ENCODE peak calls at places on chromosomes 3 and 15, in six cellular contexts. Z is OCI-LY7; P is effector memory CD8-positive, alpha-beta T cell; M is left cardiac atrium; X is GM10248; A is A549. H is an unnamed sample.

GRCh38 chr15:26051771-26052685 is 188.9 kb upstream of the ATP10A start:
- DNase-seq in Z (no peak), P (no peak), M (peak; percentile 32), X (no peak), A (no peak), H (peak; percentile 61)

GRCh38 chr3:44511238-44511567 is 33.7 kb upstream of the ZNF445 start:
- DNase-seq in Z (no peak), P (no peak), M (no peak), X (no peak), A (no peak), H (no peak)

GRCh38 chr3:139319428-139320402 is 24.1 kb upstream of the MRPS22 start:
- DNase-seq in Z (peak; percentile 7), P (no peak), M (no peak), X (no peak), A (peak; percentile 24), H (no peak)

GRCh38 chr15:90388462-90389182 is 580 bp downstream of the IQGAP1 start:
- DNase-seq in Z (peak; percentile 76), P (peak; percentile 42), M (peak; percentile 81), X (peak; percentile 55), A (peak; percentile 66), H (peak; percentile 70)

GRCh38 chr3:14947105-14947885 is at the start of gene NR2C2:
- DNase-seq in Z (peak; percentile 89), P (peak; percentile 85), M (peak; percentile 89), X (peak; percentile 90), A (peak; percentile 85), H (peak; percentile 84)

GRCh38 chr15:99181544-99181943 is 67.8 kb downstream of the TTC23 start:
- DNase-seq in Z (no peak), P (no peak), M (peak; percentile 31), X (no peak), A (no peak), H (peak; percentile 45)

GRCh38 chr3:170585008-170585936 is 603 bp downstream of the SLC7A14 start:
- DNase-seq in Z (no peak), P (no peak), M (no peak), X (peak; percentile 14), A (no peak), H (no peak)

GRCh38 chr3:48157950-48158376 is 30.3 kb downstream of the CDC25A start:
- DNase-seq in Z (peak; percentile 46), P (peak; percentile 36), M (peak; percentile 77), X (no peak), A (peak; percentile 58), H (peak; percentile 64)

GRCh38 chr3:54257114-54257513 is 134.8 kb downstream of the CACNA2D3 start:
- DNase-seq in Z (no peak), P (no peak), M (no peak), X (no peak), A (no peak), H (no peak)

GRCh38 chr3:69499899-69500316 is 114.0 kb upstream of the FRMD4B start:
- DNase-seq in Z (no peak), P (no peak), M (peak; percentile 78), X (no peak), A (no peak), H (peak; percentile 51)

GRCh38 chr15:65660927-65661326 is 39.2 kb downstream of the SLC24A1 start:
- DNase-seq in Z (no peak), P (no peak), M (no peak), X (no peak), A (no peak), H (no peak)

GRCh38 chr3:73768594-73769308 is 144.0 kb upstream of the PDZRN3 start:
- DNase-seq in Z (no peak), P (no peak), M (no peak), X (no peak), A (no peak), H (no peak)

GRCh38 chr3:142586803-142587406 is 8.4 kb upstream of the ATR start:
- DNase-seq in Z (peak; percentile 66), P (peak; percentile 21), M (no peak), X (peak; percentile 39), A (peak; percentile 84), H (no peak)

GRCh38 chr15:94177112-94177511 is 54.2 kb upstream of the MCTP2 start:
- DNase-seq in Z (no peak), P (no peak), M (no peak), X (no peak), A (no peak), H (no peak)

GRCh38 chr15:31260646-31261265 is 65.9 kb upstream of the KLF13 start:
- DNase-seq in Z (no peak), P (no peak), M (no peak), X (no peak), A (no peak), H (no peak)

GRCh38 chr15:50380089-50380488 is 25.1 kb upstream of the GABPB1 start:
- DNase-seq in Z (no peak), P (no peak), M (no peak), X (no peak), A (no peak), H (no peak)

GRCh38 chr3:126946387-126946786 is 36.5 kb upstream of the PLXNA1 start:
- DNase-seq in Z (no peak), P (no peak), M (no peak), X (no peak), A (no peak), H (no peak)

GRCh38 chr3:49461443-49462171 is 8.5 kb upstream of the DAG1 start:
- DNase-seq in Z (no peak), P (no peak), M (no peak), X (peak; percentile 21), A (peak; percentile 37), H (no peak)

H was measured in uterus.